ENCODE peak calls at places on chromosomes 6 and 20, in seven cellular contexts. A, J, V, G, I, H and Z are unnamed samples. For H3K4me1, the result is how much of the 10 kb centered on the place peaks cover.

GRCh38 chr6:163394659-163395058 is 19.9 kb upstream of the QKI start:
- DNase-seq in A (no peak), G (no peak), H (no peak), I (no peak), V (no peak), J (no peak), Z (no peak)

GRCh38 chr20:37528442-37529213 is 952 bp upstream of the BLCAP start:
- DNase-seq in A (no peak), H (peak), I (no peak), G (no peak), V (no peak), J (no peak), Z (no peak)

GRCh38 chr20:53834044-53834442 is 236.4 kb downstream of the BCAS1 start:
- DNase-seq in H (no peak), J (no peak), I (no peak), V (no peak), G (no peak), A (no peak), Z (no peak)

GRCh38 chr20:64110411-64111068 is 3.2 kb upstream of the NPBWR2 start:
- DNase-seq in G (peak), J (peak), V (peak), H (peak), I (no peak), A (no peak), Z (no peak)

GRCh38 chr6:126033696-126034095 is 47.4 kb downstream of the TRMT11 start:
- DNase-seq in J (no peak), I (peak), H (peak), G (no peak), V (no peak), A (no peak), Z (no peak)

GRCh38 chr6:153231048-153231635 is 100.1 kb upstream of the RGS17 start:
- DNase-seq in A (peak), J (no peak), H (peak), V (peak), I (peak), G (peak), Z (peak)

GRCh38 chr6:130018830-130019795 is 732 bp downstream of the L3MBTL3 start:
- DNase-seq in H (peak), V (peak), J (peak), I (peak), A (peak), G (no peak), Z (peak)

GRCh38 chr6:145096846-145097245 is 638.5 kb downstream of the EPM2A start:
- DNase-seq in H (no peak), G (no peak), A (no peak), J (no peak), I (peak), V (no peak), Z (no peak)

GRCh38 chr6:33420493-33421343 is 853 bp downstream of the SYNGAP1 start:
- DNase-seq in H (no peak), I (no peak), G (no peak), V (no peak), J (no peak), A (no peak), Z (no peak)

GRCh38 chr6:37705239-37706051 is 7.8 kb upstream of the MDGA1 start:
- DNase-seq in A (peak), G (peak), J (peak), V (peak), I (peak), H (peak), Z (peak)

GRCh38 chr6:163327936-163328335 is 86.6 kb upstream of the QKI start:
- DNase-seq in H (peak), J (no peak), G (no peak), I (no peak), A (no peak), V (no peak), Z (no peak)

GRCh38 chr6:161749576-161749975 is 475.7 kb upstream of the AGPAT4 start:
- DNase-seq in J (no peak), A (no peak), H (no peak), V (no peak), G (no peak), I (no peak), Z (no peak)

GRCh38 chr6:161745594-161745993 is 471.7 kb upstream of the AGPAT4 start:
- DNase-seq in V (no peak), J (no peak), G (no peak), H (no peak), A (no peak), I (no peak), Z (no peak)

GRCh38 chr6:161745128-161745527 is 471.3 kb upstream of the AGPAT4 start:
- DNase-seq in H (no peak), I (no peak), J (no peak), A (no peak), G (no peak), V (no peak), Z (no peak)

GRCh38 chr6:161750677-161751076 is 476.8 kb upstream of the AGPAT4 start:
- DNase-seq in I (no peak), G (no peak), A (no peak), J (no peak), V (no peak), H (no peak), Z (no peak)

DNA sequence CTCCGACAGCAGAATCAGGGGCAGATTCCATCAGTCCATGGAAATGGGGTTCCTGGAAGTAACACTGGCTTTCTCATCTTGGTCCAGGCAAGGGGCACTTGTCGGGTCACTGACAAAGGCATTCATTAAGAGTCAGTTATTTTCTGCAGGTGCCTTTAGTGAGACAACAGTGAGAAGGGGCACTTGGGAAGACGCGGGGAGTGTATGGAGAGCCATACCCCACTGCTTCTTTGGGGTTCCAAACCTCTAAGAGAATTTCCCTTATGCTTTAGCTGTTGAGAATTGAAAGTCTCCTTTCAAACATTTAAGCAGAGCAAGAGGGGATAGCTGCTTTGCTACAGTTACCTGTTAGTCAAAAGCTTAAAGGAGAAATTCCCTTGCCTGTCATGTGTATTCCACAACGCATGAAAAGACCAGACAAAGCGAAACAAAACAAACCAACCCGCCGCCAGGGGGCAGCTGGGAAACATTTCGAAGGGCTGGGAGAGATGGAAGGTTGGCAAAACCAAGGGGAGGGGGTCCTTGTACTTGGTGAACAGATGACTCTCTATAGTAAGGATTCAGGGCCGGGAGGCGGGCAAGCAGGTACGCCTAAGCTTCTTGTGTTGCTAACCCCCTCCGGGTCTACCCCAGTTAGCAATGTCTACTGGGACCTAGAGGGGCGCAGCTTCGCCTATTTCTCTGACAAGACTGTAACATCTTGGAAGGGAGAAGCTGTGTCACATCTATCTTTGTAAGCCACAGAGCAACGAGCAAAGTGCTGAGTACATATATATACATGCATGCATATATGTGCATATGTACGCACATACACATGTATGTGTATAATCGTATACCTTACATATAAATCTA is 474.9 kb upstream of the AGPAT4 start:
- DNase-seq in V (peak), I (peak), G (no peak), A (peak), H (peak), J (no peak), Z (no peak)
- TF ChIP-seq CTCF in V (peak), I (peak), G (peak), A (peak), H (peak), J (no peak), Z (no peak)

GRCh38 chr20:17959257-17959627 is 9.4 kb downstream of the SNX5 start:
- DNase-seq in H (no peak), G (no peak), V (no peak), A (no peak), J (no peak), I (no peak), Z (no peak)
- H3K4me1 ChIP-seq in H (under half), G (half or more), V (half or more), A (under half), J (half or more), I (half or more), Z (half or more)

GRCh38 chr20:23049201-23049932 is at the start of gene THBD:
- DNase-seq in G (peak), I (peak), A (peak), H (peak), J (peak), V (peak), Z (peak)

GRCh38 chr20:23049933-23050838 is 714 bp upstream of the THBD start:
- DNase-seq in H (peak), J (peak), G (peak), I (no peak), A (peak), V (peak), Z (peak)

GRCh38 chr20:23047738-23048214 is 1.7 kb downstream of the THBD start:
- DNase-seq in I (peak), V (peak), G (peak), A (peak), H (peak), J (peak), Z (peak)

GRCh38 chr20:23047001-23047737 is 2.3 kb downstream of the THBD start:
- DNase-seq in J (no peak), I (no peak), G (no peak), A (no peak), V (no peak), H (no peak), Z (no peak)

DNA sequence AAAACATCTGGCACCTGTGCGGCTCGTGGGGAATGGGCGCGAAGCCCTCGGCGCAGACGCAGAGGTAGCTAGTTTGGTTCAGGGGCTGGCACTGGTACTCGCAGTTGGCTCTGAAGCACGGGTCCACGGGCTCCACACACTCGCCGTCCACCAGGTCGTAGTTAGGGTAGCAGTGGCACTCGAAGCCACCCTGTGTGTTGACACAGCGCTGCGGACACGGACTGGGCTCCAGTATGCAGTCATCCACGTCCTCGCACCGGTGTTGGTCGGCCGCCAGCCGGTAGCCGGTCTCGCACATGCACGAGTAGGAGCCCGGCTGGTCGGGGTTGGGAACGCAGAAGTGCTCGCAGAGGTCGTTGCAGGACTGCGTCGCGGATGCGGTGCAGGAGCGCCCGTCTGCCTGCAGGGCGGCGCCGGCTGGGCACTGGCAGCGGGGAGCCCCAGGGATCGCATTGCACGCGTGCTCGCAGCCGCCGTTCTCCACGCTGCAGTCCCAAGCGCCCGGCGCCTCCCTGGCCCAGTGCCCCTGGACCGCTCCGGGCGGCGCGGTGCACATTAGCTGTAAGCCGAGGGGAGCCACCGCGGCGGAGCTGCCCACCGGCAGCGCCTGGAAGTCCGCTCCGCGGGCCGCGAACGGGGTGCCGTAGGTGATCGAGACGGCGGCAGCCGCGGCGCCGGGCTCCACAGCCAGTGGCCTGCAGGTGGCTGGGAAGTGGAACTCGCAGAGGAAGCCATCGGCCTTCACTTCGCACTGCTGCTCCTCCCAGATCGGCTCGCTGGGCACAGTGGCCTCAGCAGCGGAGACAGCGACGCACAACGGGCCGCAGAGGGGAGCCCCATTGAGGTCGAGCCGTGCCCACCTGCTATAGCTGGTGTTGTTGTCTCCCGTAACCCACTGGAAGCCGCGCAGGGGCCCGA is 930 bp downstream of the THBD start:
- DNase-seq in V (peak), A (peak), J (peak), G (peak), I (peak), H (peak), Z (peak)
- TF ChIP-seq CTCF in V (peak), A (peak), J (peak), G (peak), I (peak), H (peak), Z (peak)

DNA sequence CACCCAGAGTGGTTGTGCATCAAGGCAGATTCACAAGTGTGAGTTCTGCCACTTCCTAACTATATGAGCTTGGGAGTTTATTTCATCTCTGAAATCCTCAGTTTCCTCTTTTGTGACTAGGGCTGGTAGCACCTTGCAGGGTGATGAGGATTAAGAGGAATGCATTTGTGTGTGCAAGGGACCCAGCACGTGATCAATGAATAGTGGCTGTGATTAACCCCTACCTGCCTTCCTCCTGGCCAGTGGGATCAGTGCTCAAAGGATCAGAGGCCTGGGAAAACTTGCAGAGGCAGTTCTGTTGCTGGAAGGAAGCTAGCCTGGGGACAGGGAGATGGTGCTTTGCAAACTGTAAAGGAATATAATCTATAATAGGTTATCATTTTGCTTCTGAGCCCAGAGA is 7.3 kb downstream of the SDC4 start:
- DNase-seq in V (no peak), J (no peak), G (peak), I (no peak), H (peak), A (peak), Z (no peak)
- H3K4me1 ChIP-seq in V (half or more), J (half or more), G (half or more), I (half or more), H (half or more), A (under half), Z (half or more)

GRCh38 chr6:49541936-49542335 is 8.5 kb upstream of the C6orf141 start:
- DNase-seq in J (no peak), A (no peak), V (no peak), H (no peak), I (no peak), G (no peak), Z (no peak)
- TF ChIP-seq CTCF in J (no peak), A (no peak), V (no peak), H (no peak), I (no peak), G (no peak), Z (no peak)

DNA sequence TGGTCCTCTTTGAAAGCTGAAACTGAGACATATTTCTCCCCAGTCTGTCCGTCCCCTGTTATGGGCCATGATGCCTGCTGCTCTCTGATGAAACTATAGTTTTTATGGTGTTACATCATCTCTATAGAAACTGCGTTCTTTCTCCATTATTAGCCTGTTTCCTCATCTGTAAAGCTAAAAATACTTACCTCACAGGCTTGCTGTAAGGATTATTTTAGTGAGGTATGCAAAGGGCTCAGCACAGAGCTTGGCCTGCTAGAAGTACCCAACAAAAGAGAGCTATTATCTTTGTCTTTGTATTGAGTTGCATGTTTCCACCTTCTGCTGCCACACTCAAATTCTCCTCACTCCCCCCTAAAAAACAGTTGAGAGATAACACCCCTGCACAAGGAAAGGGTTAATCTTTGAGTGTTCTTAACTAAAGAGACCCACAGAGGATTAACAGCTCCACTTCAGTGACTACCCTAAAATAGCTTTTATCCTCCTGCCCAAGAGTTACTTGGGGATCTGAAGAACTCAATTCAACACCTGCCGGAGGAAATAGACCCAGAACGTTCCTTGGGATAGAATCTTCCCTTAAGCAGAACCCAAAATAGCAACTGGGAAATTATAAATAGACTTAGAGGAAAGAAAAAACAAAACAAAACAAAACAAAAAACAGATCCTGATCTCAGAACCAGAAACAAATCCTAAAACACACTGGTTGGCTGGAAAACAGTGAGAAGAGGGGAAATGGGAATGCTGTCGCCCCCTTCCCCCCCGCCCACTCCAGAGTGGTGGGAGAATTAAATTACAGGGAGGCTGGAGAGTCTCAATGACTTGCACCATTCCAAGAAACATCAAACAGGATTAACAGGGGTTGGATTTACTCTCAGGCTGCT is 1.8 kb downstream of the PLAGL2 start:
- DNase-seq in J (no peak), I (no peak), G (no peak), V (no peak), A (no peak), H (no peak), Z (no peak)
- H3K4me1 ChIP-seq in J (half or more), I (under half), G (half or more), V (half or more), A (under half), H (under half), Z (half or more)

GRCh38 chr20:20231528-20232298 is 136.2 kb upstream of the INSM1 start:
- DNase-seq in A (no peak), H (no peak), V (no peak), J (peak), I (no peak), G (no peak), Z (no peak)

GRCh38 chr20:20233041-20233514 is 134.8 kb upstream of the INSM1 start:
- DNase-seq in G (no peak), I (peak), J (peak), H (no peak), A (no peak), V (no peak), Z (no peak)

GRCh38 chr20:20235681-20236080 is 132.2 kb upstream of the INSM1 start:
- DNase-seq in G (no peak), H (no peak), J (no peak), I (no peak), A (no peak), V (no peak), Z (no peak)

GRCh38 chr20:20241966-20242365 is 125.9 kb upstream of the INSM1 start:
- DNase-seq in V (no peak), A (no peak), H (no peak), I (no peak), G (no peak), J (no peak), Z (no peak)

DNA sequence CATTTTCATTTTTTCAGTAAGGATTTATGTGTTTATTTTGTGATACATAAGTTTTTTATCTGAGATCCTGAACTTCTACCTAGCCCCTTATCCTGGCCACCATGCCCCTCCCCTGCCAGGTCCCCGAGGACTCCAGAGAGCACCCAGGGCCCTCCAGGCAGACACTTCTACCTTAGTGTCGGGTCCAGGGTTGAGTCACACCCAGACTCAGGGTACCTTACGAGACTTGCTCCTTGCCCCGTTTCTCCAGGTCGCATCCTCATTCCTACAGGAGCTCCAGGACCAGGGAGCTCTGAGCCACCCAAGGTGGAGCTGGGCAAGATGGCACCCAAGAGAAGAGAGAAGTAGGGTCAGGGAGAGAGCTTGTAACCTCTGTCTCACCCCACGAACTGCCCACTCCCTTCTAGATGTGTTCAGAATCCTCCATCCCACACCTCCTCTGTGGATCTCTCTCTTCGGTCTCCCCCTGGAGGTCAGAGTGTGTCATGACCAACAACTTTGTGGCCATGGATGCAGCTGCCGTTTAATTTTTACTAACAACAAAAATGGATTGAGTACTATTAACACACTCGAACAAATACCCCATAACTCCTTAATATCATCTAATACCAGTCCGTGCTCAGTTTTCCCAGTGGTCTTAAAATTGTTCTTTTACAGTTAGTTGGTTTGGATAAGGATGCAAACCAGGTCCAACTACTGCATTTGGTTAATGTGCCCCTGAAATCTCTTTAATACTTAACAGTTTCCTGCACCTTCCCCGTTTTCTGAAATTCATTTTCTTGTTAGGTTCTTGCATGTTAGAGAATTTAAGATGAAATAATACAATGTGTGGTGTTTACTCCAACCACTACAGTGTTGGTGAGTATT is 130.6 kb upstream of the INSM1 start:
- DNase-seq in V (peak), A (peak), H (peak), I (peak), G (no peak), J (no peak), Z (no peak)
- TF ChIP-seq CTCF in V (peak), A (peak), H (peak), I (peak), G (peak), J (peak), Z (peak)